ENCODE peak calls at places on chromosomes 3 and 15, in nine cellular contexts. One of them, this sample, is unnamed. For H3K4me1 and H3K9me3, the result is how much of the 10 kb centered on the place peaks cover.

GRCh38 chr15:82585072-82585471 is 44.8 kb upstream of the RPS17 start:
- DNase-seq in CD4-positive, alpha-beta memory T cell: no peak
- DNase-seq in right lobe of liver: no peak
- DNase-seq in esophagus squamous epithelium: no peak
- DNase-seq in DND-41: no peak
- DNase-seq in MM.1S: no peak
- DNase-seq in CD8-positive, alpha-beta T cell: no peak
- DNase-seq in HAP-1: no peak
- DNase-seq in PC-3: no peak
- DNase-seq in this sample: no peak

GRCh38 chr3:71057526-71057894 is 526.0 kb downstream of the FOXP1 start:
- DNase-seq in CD8-positive, alpha-beta T cell: no peak
- DNase-seq in DND-41: no peak
- DNase-seq in esophagus squamous epithelium: no peak
- DNase-seq in MM.1S: no peak
- DNase-seq in HAP-1: no peak
- DNase-seq in CD4-positive, alpha-beta memory T cell: no peak
- DNase-seq in PC-3: peak
- DNase-seq in right lobe of liver: no peak
- DNase-seq in this sample: no peak

GRCh38 chr15:99176757-99177156 is 71.9 kb downstream of the SYNM start:
- DNase-seq in PC-3: no peak
- DNase-seq in MM.1S: no peak
- DNase-seq in CD8-positive, alpha-beta T cell: no peak
- DNase-seq in HAP-1: no peak
- DNase-seq in right lobe of liver: no peak
- DNase-seq in CD4-positive, alpha-beta memory T cell: no peak
- DNase-seq in DND-41: no peak
- DNase-seq in esophagus squamous epithelium: no peak
- DNase-seq in this sample: no peak

GRCh38 chr3:66342717-66343373 is 122.0 kb downstream of the SLC25A26 start:
- DNase-seq in CD8-positive, alpha-beta T cell: no peak
- DNase-seq in right lobe of liver: no peak
- DNase-seq in PC-3: no peak
- DNase-seq in HAP-1: no peak
- DNase-seq in CD4-positive, alpha-beta memory T cell: no peak
- DNase-seq in MM.1S: no peak
- DNase-seq in esophagus squamous epithelium: no peak
- DNase-seq in DND-41: no peak
- DNase-seq in this sample: no peak

GRCh38 chr3:132730891-132731580 is 8.8 kb upstream of the NPHP3 start:
- DNase-seq in PC-3: peak
- DNase-seq in MM.1S: peak
- DNase-seq in HAP-1: peak
- DNase-seq in esophagus squamous epithelium: no peak
- DNase-seq in DND-41: no peak
- DNase-seq in CD8-positive, alpha-beta T cell: no peak
- DNase-seq in right lobe of liver: no peak
- DNase-seq in CD4-positive, alpha-beta memory T cell: no peak
- DNase-seq in this sample: no peak

GRCh38 chr15:56568466-56569167 is 103.7 kb upstream of the MNS1 start:
- DNase-seq in CD8-positive, alpha-beta T cell: no peak
- DNase-seq in CD4-positive, alpha-beta memory T cell: no peak
- DNase-seq in right lobe of liver: no peak
- DNase-seq in MM.1S: no peak
- DNase-seq in HAP-1: no peak
- DNase-seq in PC-3: no peak
- DNase-seq in DND-41: peak
- DNase-seq in esophagus squamous epithelium: no peak
- DNase-seq in this sample: no peak

GRCh38 chr3:126572343-126572742 is 13.6 kb upstream of the C3orf22 start:
- DNase-seq in CD8-positive, alpha-beta T cell: no peak
- DNase-seq in DND-41: no peak
- DNase-seq in CD4-positive, alpha-beta memory T cell: no peak
- DNase-seq in HAP-1: no peak
- DNase-seq in right lobe of liver: no peak
- DNase-seq in MM.1S: no peak
- DNase-seq in PC-3: no peak
- DNase-seq in esophagus squamous epithelium: no peak
- DNase-seq in this sample: no peak

GRCh38 chr3:122944671-122945151 is 82.9 kb downstream of the SEMA5B start:
- DNase-seq in MM.1S: no peak
- DNase-seq in HAP-1: no peak
- DNase-seq in esophagus squamous epithelium: no peak
- DNase-seq in right lobe of liver: no peak
- DNase-seq in PC-3: peak
- DNase-seq in DND-41: no peak
- DNase-seq in CD8-positive, alpha-beta T cell: no peak
- DNase-seq in CD4-positive, alpha-beta memory T cell: no peak
- DNase-seq in this sample: no peak

GRCh38 chr3:167913218-167913902 is 177.8 kb downstream of the SERPINI1 start:
- DNase-seq in MM.1S: no peak
- DNase-seq in CD4-positive, alpha-beta memory T cell: no peak
- DNase-seq in PC-3: peak
- DNase-seq in esophagus squamous epithelium: no peak
- DNase-seq in HAP-1: peak
- DNase-seq in CD8-positive, alpha-beta T cell: no peak
- DNase-seq in right lobe of liver: no peak
- DNase-seq in DND-41: no peak
- DNase-seq in this sample: peak

GRCh38 chr3:36714343-36714742 is 50.0 kb downstream of the DCLK3 start:
- DNase-seq in CD8-positive, alpha-beta T cell: no peak
- DNase-seq in esophagus squamous epithelium: no peak
- DNase-seq in CD4-positive, alpha-beta memory T cell: no peak
- DNase-seq in right lobe of liver: no peak
- DNase-seq in PC-3: no peak
- DNase-seq in DND-41: no peak
- DNase-seq in MM.1S: no peak
- DNase-seq in HAP-1: no peak
- DNase-seq in this sample: no peak

GRCh38 chr15:97977734-97978133 is 17.2 kb downstream of the ARRDC4 start:
- DNase-seq in DND-41: no peak
- DNase-seq in PC-3: peak
- DNase-seq in esophagus squamous epithelium: no peak
- DNase-seq in CD4-positive, alpha-beta memory T cell: no peak
- DNase-seq in CD8-positive, alpha-beta T cell: no peak
- DNase-seq in HAP-1: no peak
- DNase-seq in MM.1S: no peak
- DNase-seq in right lobe of liver: no peak
- DNase-seq in this sample: no peak

GRCh38 chr3:12629560-12629959 is 34.4 kb downstream of the RAF1 start:
- DNase-seq in CD4-positive, alpha-beta memory T cell: no peak
- DNase-seq in PC-3: peak
- DNase-seq in esophagus squamous epithelium: no peak
- DNase-seq in HAP-1: no peak
- DNase-seq in MM.1S: no peak
- DNase-seq in CD8-positive, alpha-beta T cell: no peak
- DNase-seq in DND-41: no peak
- DNase-seq in right lobe of liver: peak
- DNase-seq in this sample: no peak

GRCh38 chr3:9070961-9071360 is 107.7 kb upstream of the RAD18 start:
- DNase-seq in PC-3: no peak
- DNase-seq in CD4-positive, alpha-beta memory T cell: no peak
- DNase-seq in DND-41: no peak
- DNase-seq in right lobe of liver: no peak
- DNase-seq in HAP-1: no peak
- DNase-seq in MM.1S: no peak
- DNase-seq in CD8-positive, alpha-beta T cell: no peak
- DNase-seq in esophagus squamous epithelium: no peak
- DNase-seq in this sample: no peak

GRCh38 chr15:95492388-95493070 is 838.0 kb upstream of the NR2F2 start:
- DNase-seq in CD4-positive, alpha-beta memory T cell: no peak
- DNase-seq in esophagus squamous epithelium: no peak
- DNase-seq in right lobe of liver: no peak
- DNase-seq in PC-3: peak
- DNase-seq in HAP-1: no peak
- DNase-seq in CD8-positive, alpha-beta T cell: no peak
- DNase-seq in DND-41: no peak
- DNase-seq in MM.1S: no peak
- DNase-seq in this sample: no peak

GRCh38 chr3:149610351-149611105 is 47.3 kb downstream of the WWTR1 start:
- DNase-seq in esophagus squamous epithelium: no peak
- DNase-seq in HAP-1: no peak
- DNase-seq in DND-41: no peak
- DNase-seq in CD8-positive, alpha-beta T cell: no peak
- DNase-seq in right lobe of liver: no peak
- DNase-seq in PC-3: no peak
- DNase-seq in CD4-positive, alpha-beta memory T cell: no peak
- DNase-seq in MM.1S: no peak
- DNase-seq in this sample: no peak

GRCh38 chr15:86691091-86691490 is 611.4 kb downstream of the AGBL1 start:
- DNase-seq in MM.1S: no peak
- DNase-seq in CD4-positive, alpha-beta memory T cell: no peak
- DNase-seq in PC-3: no peak
- DNase-seq in esophagus squamous epithelium: no peak
- DNase-seq in right lobe of liver: no peak
- DNase-seq in CD8-positive, alpha-beta T cell: no peak
- DNase-seq in HAP-1: no peak
- DNase-seq in DND-41: no peak
- DNase-seq in this sample: no peak

GRCh38 chr3:146542179-146542578 is 2.2 kb downstream of the PLSCR1 start:
- DNase-seq in CD8-positive, alpha-beta T cell: no peak
- DNase-seq in MM.1S: no peak
- DNase-seq in PC-3: no peak
- DNase-seq in esophagus squamous epithelium: no peak
- DNase-seq in right lobe of liver: no peak
- DNase-seq in DND-41: no peak
- DNase-seq in HAP-1: no peak
- DNase-seq in CD4-positive, alpha-beta memory T cell: no peak
- DNase-seq in this sample: no peak
- H3K4me1 ChIP-seq in CD8-positive, alpha-beta T cell: under half
- H3K4me1 ChIP-seq in MM.1S: half or more
- H3K4me1 ChIP-seq in PC-3: under half
- H3K4me1 ChIP-seq in esophagus squamous epithelium: half or more
- H3K4me1 ChIP-seq in right lobe of liver: under half
- H3K4me1 ChIP-seq in DND-41: under half
- H3K4me1 ChIP-seq in HAP-1: under half
- H3K4me1 ChIP-seq in CD4-positive, alpha-beta memory T cell: under half
- H3K4me1 ChIP-seq in this sample: half or more

DNA sequence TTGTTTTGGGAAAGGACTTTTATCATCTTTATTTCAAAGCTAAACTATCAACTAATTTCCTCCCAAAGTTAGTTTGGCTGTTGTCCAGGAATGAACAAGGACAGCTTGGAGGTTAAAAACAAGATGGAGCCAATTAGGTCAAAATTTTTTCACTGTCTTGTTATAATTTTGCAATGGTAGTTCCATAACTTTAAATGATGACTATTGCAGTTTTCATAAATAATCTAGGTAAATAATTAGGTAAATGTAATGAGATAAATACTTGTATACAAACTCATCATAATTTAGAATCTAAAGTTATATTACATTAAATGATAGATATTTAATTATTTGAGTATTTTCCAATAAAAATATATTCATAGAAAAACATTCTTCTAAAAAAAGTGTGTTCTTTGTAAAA is 68.3 kb upstream of the DAZL start:
- DNase-seq in HAP-1: no peak
- DNase-seq in right lobe of liver: no peak
- DNase-seq in MM.1S: no peak
- DNase-seq in CD8-positive, alpha-beta T cell: no peak
- DNase-seq in esophagus squamous epithelium: no peak
- DNase-seq in PC-3: no peak
- DNase-seq in DND-41: no peak
- DNase-seq in CD4-positive, alpha-beta memory T cell: no peak
- DNase-seq in this sample: no peak
- H3K9me3 ChIP-seq in HAP-1: under half
- H3K9me3 ChIP-seq in right lobe of liver: under half
- H3K9me3 ChIP-seq in MM.1S: under half
- H3K9me3 ChIP-seq in CD8-positive, alpha-beta T cell: under half
- H3K9me3 ChIP-seq in esophagus squamous epithelium: under half
- H3K9me3 ChIP-seq in PC-3: under half
- H3K9me3 ChIP-seq in DND-41: under half
- H3K9me3 ChIP-seq in CD4-positive, alpha-beta memory T cell: under half
- H3K9me3 ChIP-seq in this sample: under half

GRCh38 chr15:73688455-73688854 is 4.3 kb downstream of the CD276 start:
- DNase-seq in CD4-positive, alpha-beta memory T cell: no peak
- DNase-seq in right lobe of liver: no peak
- DNase-seq in CD8-positive, alpha-beta T cell: no peak
- DNase-seq in DND-41: no peak
- DNase-seq in MM.1S: no peak
- DNase-seq in HAP-1: no peak
- DNase-seq in PC-3: no peak
- DNase-seq in esophagus squamous epithelium: no peak
- DNase-seq in this sample: no peak

GRCh38 chr15:73695773-73696640 is 11.8 kb downstream of the CD276 start:
- DNase-seq in CD4-positive, alpha-beta memory T cell: no peak
- DNase-seq in CD8-positive, alpha-beta T cell: no peak
- DNase-seq in HAP-1: no peak
- DNase-seq in DND-41: no peak
- DNase-seq in MM.1S: no peak
- DNase-seq in PC-3: peak
- DNase-seq in esophagus squamous epithelium: no peak
- DNase-seq in right lobe of liver: no peak
- DNase-seq in this sample: no peak

GRCh38 chr15:73694419-73694818 is 10.2 kb downstream of the CD276 start:
- DNase-seq in HAP-1: no peak
- DNase-seq in esophagus squamous epithelium: no peak
- DNase-seq in CD8-positive, alpha-beta T cell: no peak
- DNase-seq in PC-3: no peak
- DNase-seq in CD4-positive, alpha-beta memory T cell: no peak
- DNase-seq in DND-41: no peak
- DNase-seq in MM.1S: no peak
- DNase-seq in right lobe of liver: no peak
- DNase-seq in this sample: no peak

GRCh38 chr15:73686781-73687256 is 2.6 kb downstream of the CD276 start:
- DNase-seq in CD4-positive, alpha-beta memory T cell: no peak
- DNase-seq in CD8-positive, alpha-beta T cell: no peak
- DNase-seq in right lobe of liver: peak
- DNase-seq in MM.1S: no peak
- DNase-seq in DND-41: no peak
- DNase-seq in PC-3: peak
- DNase-seq in HAP-1: peak
- DNase-seq in esophagus squamous epithelium: no peak
- DNase-seq in this sample: no peak

DNA sequence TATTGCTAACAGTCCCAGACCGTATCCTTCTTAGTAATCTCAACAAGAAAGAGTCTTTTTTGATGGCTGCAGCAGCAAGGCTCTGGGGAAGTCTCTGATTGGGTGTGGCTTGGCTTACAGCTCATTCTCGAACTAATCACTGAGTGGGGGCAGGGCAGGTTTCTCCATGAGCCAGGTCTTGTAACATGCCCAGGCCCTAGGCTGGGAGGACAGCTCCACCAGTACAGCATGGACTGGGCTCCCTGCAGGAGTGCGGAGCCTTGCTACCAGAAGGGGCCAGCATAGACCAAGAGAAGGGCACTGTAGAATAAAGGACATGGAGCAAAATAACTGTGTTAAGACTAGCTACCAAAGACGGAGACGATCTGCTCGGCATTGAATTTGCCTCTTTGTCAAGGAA is 7.2 kb downstream of the CD276 start:
- DNase-seq in PC-3: peak
- DNase-seq in CD4-positive, alpha-beta memory T cell: no peak
- DNase-seq in MM.1S: no peak
- DNase-seq in right lobe of liver: no peak
- DNase-seq in CD8-positive, alpha-beta T cell: no peak
- DNase-seq in esophagus squamous epithelium: no peak
- DNase-seq in DND-41: no peak
- DNase-seq in HAP-1: peak
- DNase-seq in this sample: peak
- H3K4me1 ChIP-seq in PC-3: half or more
- H3K4me1 ChIP-seq in CD4-positive, alpha-beta memory T cell: under half
- H3K4me1 ChIP-seq in MM.1S: under half
- H3K4me1 ChIP-seq in right lobe of liver: under half
- H3K4me1 ChIP-seq in CD8-positive, alpha-beta T cell: under half
- H3K4me1 ChIP-seq in esophagus squamous epithelium: half or more
- H3K4me1 ChIP-seq in DND-41: under half
- H3K4me1 ChIP-seq in HAP-1: under half
- H3K4me1 ChIP-seq in this sample: half or more

GRCh38 chr3:191593486-191593885 is 132.5 kb downstream of the PYDC2 start:
- DNase-seq in DND-41: no peak
- DNase-seq in HAP-1: no peak
- DNase-seq in MM.1S: no peak
- DNase-seq in CD4-positive, alpha-beta memory T cell: no peak
- DNase-seq in CD8-positive, alpha-beta T cell: no peak
- DNase-seq in right lobe of liver: no peak
- DNase-seq in esophagus squamous epithelium: no peak
- DNase-seq in PC-3: no peak
- DNase-seq in this sample: no peak
- H3K9me3 ChIP-seq in DND-41: under half
- H3K9me3 ChIP-seq in HAP-1: under half
- H3K9me3 ChIP-seq in MM.1S: under half
- H3K9me3 ChIP-seq in CD4-positive, alpha-beta memory T cell: under half
- H3K9me3 ChIP-seq in CD8-positive, alpha-beta T cell: under half
- H3K9me3 ChIP-seq in right lobe of liver: under half
- H3K9me3 ChIP-seq in esophagus squamous epithelium: under half
- H3K9me3 ChIP-seq in PC-3: under half
- H3K9me3 ChIP-seq in this sample: under half

This sample was measured in lower lobe of right lung.